ENCODE peak calls at places on chromosomes 6 and 20, in four cellular contexts. One of them, this sample, is unnamed.

GRCh38 chr6:142846883-142847287 is 98.1 kb downstream of the HIVEP2 start:
- DNase-seq in dorsolateral prefrontal cortex: no peak
- DNase-seq in A549: peak
- DNase-seq in heart right ventricle: no peak
- DNase-seq in this sample: no peak

GRCh38 chr6:140879861-140880260 is 1252.9 kb upstream of the GJE1 start:
- DNase-seq in A549: peak
- DNase-seq in dorsolateral prefrontal cortex: no peak
- DNase-seq in heart right ventricle: no peak
- DNase-seq in this sample: no peak

GRCh38 chr20:25273541-25274358 is 25.9 kb downstream of the PYGB start:
- DNase-seq in dorsolateral prefrontal cortex: peak
- DNase-seq in A549: no peak
- DNase-seq in heart right ventricle: no peak
- DNase-seq in this sample: no peak

GRCh38 chr6:9612489-9612888 is 802.4 kb downstream of the TFAP2A start:
- DNase-seq in heart right ventricle: no peak
- DNase-seq in dorsolateral prefrontal cortex: no peak
- DNase-seq in A549: no peak
- DNase-seq in this sample: no peak

GRCh38 chr20:35698298-35699126 is 640 bp downstream of the NFS1 start:
- DNase-seq in heart right ventricle: no peak
- DNase-seq in dorsolateral prefrontal cortex: no peak
- DNase-seq in A549: no peak
- DNase-seq in this sample: peak

GRCh38 chr6:215335-216034 is 76.8 kb upstream of the DUSP22 start:
- DNase-seq in heart right ventricle: no peak
- DNase-seq in A549: no peak
- DNase-seq in dorsolateral prefrontal cortex: no peak
- DNase-seq in this sample: no peak

GRCh38 chr6:138287144-138287955 is 69.1 kb upstream of the PBOV1 start:
- DNase-seq in heart right ventricle: no peak
- DNase-seq in dorsolateral prefrontal cortex: no peak
- DNase-seq in A549: peak
- DNase-seq in this sample: no peak

GRCh38 chr6:137223370-137224131 is 4.4 kb upstream of the IFNGR1 start:
- DNase-seq in A549: peak
- DNase-seq in dorsolateral prefrontal cortex: no peak
- DNase-seq in heart right ventricle: no peak
- DNase-seq in this sample: no peak

GRCh38 chr6:90537723-90538407 is 49.0 kb downstream of the MAP3K7 start:
- DNase-seq in dorsolateral prefrontal cortex: no peak
- DNase-seq in heart right ventricle: no peak
- DNase-seq in A549: no peak
- DNase-seq in this sample: no peak

GRCh38 chr20:41425180-41425884 is 58.7 kb upstream of the EMILIN3 start:
- DNase-seq in heart right ventricle: no peak
- DNase-seq in dorsolateral prefrontal cortex: no peak
- DNase-seq in A549: no peak
- DNase-seq in this sample: no peak

GRCh38 chr20:50921055-50921454 is 10.2 kb downstream of the ADNP start:
- DNase-seq in dorsolateral prefrontal cortex: no peak
- DNase-seq in A549: peak
- DNase-seq in heart right ventricle: no peak
- DNase-seq in this sample: no peak

GRCh38 chr6:87174078-87174579 is 18.8 kb downstream of the ZNF292 start:
- DNase-seq in heart right ventricle: no peak
- DNase-seq in A549: no peak
- DNase-seq in dorsolateral prefrontal cortex: no peak
- DNase-seq in this sample: no peak

GRCh38 chr20:36744764-36745191 is 1.1 kb downstream of the NDRG3 start:
- DNase-seq in A549: no peak
- DNase-seq in dorsolateral prefrontal cortex: peak
- DNase-seq in heart right ventricle: peak
- DNase-seq in this sample: peak

GRCh38 chr20:24771651-24772061 is 177.4 kb upstream of the CST7 start:
- DNase-seq in A549: no peak
- DNase-seq in dorsolateral prefrontal cortex: no peak
- DNase-seq in heart right ventricle: no peak
- DNase-seq in this sample: no peak

GRCh38 chr20:14343658-14344057 is 6.2 kb upstream of the FLRT3 start:
- DNase-seq in A549: no peak
- DNase-seq in heart right ventricle: no peak
- DNase-seq in dorsolateral prefrontal cortex: no peak
- DNase-seq in this sample: no peak

GRCh38 chr6:145878591-145879295 is 64.1 kb upstream of the FBXO30 start:
- DNase-seq in dorsolateral prefrontal cortex: no peak
- DNase-seq in heart right ventricle: no peak
- DNase-seq in A549: no peak
- DNase-seq in this sample: no peak

GRCh38 chr6:62446647-62447316 is 160.8 kb upstream of the KHDRBS2 start:
- DNase-seq in heart right ventricle: no peak
- DNase-seq in dorsolateral prefrontal cortex: no peak
- DNase-seq in A549: no peak
- DNase-seq in this sample: no peak

GRCh38 chr6:100202417-100203194 is 208.6 kb upstream of the MCHR2 start:
- DNase-seq in heart right ventricle: no peak
- DNase-seq in A549: peak
- DNase-seq in dorsolateral prefrontal cortex: no peak
- DNase-seq in this sample: no peak

GRCh38 chr20:48864254-48864653 is 36.5 kb upstream of the PREX1 start:
- DNase-seq in heart right ventricle: no peak
- DNase-seq in A549: peak
- DNase-seq in dorsolateral prefrontal cortex: no peak
- DNase-seq in this sample: no peak

GRCh38 chr6:110828396-110828795 is 13.1 kb upstream of the CDK19 start:
- DNase-seq in heart right ventricle: no peak
- DNase-seq in A549: no peak
- DNase-seq in dorsolateral prefrontal cortex: no peak
- DNase-seq in this sample: no peak

GRCh38 chr6:154485784-154486183 is 24.7 kb downstream of the CNKSR3 start:
- DNase-seq in dorsolateral prefrontal cortex: no peak
- DNase-seq in heart right ventricle: no peak
- DNase-seq in A549: no peak
- DNase-seq in this sample: no peak

GRCh38 chr6:129645371-129646139 is 64.4 kb downstream of the ARHGAP18 start:
- DNase-seq in A549: peak
- DNase-seq in dorsolateral prefrontal cortex: no peak
- DNase-seq in heart right ventricle: no peak
- DNase-seq in this sample: no peak

GRCh38 chr6:4786936-4787504 is 10.8 kb downstream of the CDYL start:
- DNase-seq in A549: no peak
- DNase-seq in dorsolateral prefrontal cortex: no peak
- DNase-seq in heart right ventricle: no peak
- DNase-seq in this sample: no peak

GRCh38 chr20:50256577-50256976 is 65.9 kb downstream of the CEBPB start:
- DNase-seq in dorsolateral prefrontal cortex: no peak
- DNase-seq in heart right ventricle: no peak
- DNase-seq in A549: no peak
- DNase-seq in this sample: no peak

GRCh38 chr6:40852667-40853383 is 186.2 kb downstream of the UNC5CL start:
- DNase-seq in A549: no peak
- DNase-seq in dorsolateral prefrontal cortex: no peak
- DNase-seq in heart right ventricle: no peak
- DNase-seq in this sample: peak
- TF ChIP-seq CTCF in A549: peak
- TF ChIP-seq CTCF in dorsolateral prefrontal cortex: peak
- TF ChIP-seq CTCF in heart right ventricle: no peak
- TF ChIP-seq CTCF in this sample: peak

DNA sequence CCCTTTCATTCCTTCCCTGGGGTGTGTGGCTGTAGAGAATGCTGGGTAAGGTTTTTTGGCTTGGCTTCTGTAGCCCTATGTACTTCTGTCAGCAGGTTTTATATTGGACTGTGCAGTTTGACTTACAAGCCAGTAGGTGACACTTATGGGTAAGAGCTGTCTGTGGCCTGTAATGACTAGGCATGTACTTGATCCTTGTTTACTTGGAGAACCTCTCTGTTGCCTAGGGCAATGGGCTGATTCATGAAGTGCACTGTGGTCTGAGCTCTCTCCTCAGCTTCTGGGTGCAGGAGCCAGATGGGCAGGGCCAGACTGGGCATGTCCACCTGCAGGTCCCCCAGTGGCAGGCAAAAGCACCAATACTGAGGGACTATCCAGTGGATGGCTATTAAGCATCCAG is 544.6 kb downstream of the ADGRB3 start:
- DNase-seq in dorsolateral prefrontal cortex: no peak
- DNase-seq in heart right ventricle: no peak
- DNase-seq in A549: peak
- DNase-seq in this sample: no peak
- TF ChIP-seq CTCF in dorsolateral prefrontal cortex: no peak
- TF ChIP-seq CTCF in heart right ventricle: no peak
- TF ChIP-seq CTCF in A549: no peak
- TF ChIP-seq CTCF in this sample: no peak

DNA sequence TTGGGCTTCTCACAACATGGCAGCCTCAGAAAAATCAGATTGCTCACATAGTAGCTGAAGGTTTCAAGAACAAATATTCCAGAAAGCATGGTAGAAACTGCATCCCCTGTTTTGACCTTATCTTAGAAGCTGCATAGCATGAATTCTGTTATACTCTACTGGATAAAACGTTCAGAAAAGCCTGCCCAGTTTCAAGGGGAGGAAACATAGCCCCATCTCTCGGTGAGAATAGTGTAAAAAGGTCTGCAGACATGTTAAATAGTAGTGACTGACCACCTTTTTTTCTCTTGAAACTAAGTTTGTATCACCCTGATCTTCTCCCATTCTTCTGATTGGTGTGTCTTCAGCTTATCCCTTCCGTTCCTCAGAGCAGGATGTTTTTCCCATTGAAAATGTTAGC is 50.0 kb downstream of the MARCKS start:
- DNase-seq in dorsolateral prefrontal cortex: no peak
- DNase-seq in heart right ventricle: no peak
- DNase-seq in A549: no peak
- DNase-seq in this sample: no peak
- TF ChIP-seq CTCF in dorsolateral prefrontal cortex: no peak
- TF ChIP-seq CTCF in heart right ventricle: no peak
- TF ChIP-seq CTCF in A549: no peak
- TF ChIP-seq CTCF in this sample: no peak

DNA sequence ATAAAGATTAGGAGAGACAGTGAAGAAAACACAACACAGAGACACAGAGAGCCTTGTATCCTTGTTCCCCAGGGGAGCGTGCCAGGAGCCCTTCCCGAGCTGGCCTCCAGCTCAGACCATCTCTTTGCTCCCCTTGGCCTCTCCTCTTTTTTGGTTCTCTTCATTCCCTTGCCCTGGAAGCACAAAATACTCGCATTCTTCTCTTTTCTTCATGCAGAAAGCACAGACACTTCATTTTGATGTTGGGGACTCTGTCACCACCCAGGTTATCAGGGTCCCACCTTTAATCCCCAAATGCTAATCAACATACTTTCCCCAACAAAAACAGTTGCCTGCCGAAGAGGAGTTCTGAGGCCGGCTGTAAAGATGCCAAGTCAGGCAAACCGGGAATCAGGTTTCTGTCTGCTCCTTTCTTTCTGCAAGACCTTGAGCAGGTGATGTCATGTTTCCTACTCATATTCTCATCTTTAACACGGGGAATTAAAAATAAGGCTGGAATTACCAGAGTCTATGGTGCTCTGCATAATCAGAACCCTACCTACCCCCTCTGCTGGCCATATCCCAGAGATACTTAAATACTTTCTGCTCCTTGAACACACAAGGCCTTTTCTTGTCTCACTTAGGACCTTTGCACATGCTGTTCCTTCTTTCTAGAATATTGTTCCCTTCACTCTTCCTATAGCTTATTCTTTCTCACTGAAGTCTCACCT is 21.7 kb downstream of the TGM6 start:
- DNase-seq in heart right ventricle: no peak
- DNase-seq in dorsolateral prefrontal cortex: no peak
- DNase-seq in A549: peak
- DNase-seq in this sample: no peak
- TF ChIP-seq CTCF in heart right ventricle: no peak
- TF ChIP-seq CTCF in dorsolateral prefrontal cortex: no peak
- TF ChIP-seq CTCF in A549: peak
- TF ChIP-seq CTCF in this sample: peak

GRCh38 chr6:39377530-39377929 is 55.0 kb upstream of the KCNK16 start:
- DNase-seq in A549: peak
- DNase-seq in heart right ventricle: peak
- DNase-seq in dorsolateral prefrontal cortex: peak
- DNase-seq in this sample: peak
- TF ChIP-seq CTCF in A549: peak
- TF ChIP-seq CTCF in heart right ventricle: peak
- TF ChIP-seq CTCF in dorsolateral prefrontal cortex: peak
- TF ChIP-seq CTCF in this sample: no peak

DNA sequence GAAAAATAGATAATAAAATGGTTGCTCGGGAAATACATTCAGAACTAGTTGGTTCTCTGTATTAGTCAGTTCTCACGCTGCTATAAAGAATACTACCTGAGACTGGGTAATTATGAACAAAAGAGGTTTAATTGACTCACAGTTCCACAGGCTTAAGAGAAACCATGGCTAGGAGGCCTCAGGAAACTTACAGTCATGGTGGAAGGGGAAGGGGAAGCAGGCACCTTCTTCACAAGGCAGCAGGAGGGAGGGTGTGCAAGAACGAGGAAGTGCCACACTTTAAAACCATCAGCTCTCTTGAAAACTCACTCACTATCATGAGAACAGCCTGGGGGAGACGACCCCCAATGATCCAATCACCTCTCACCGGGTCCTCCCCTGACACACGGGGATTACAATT is 24.2 kb upstream of the SNX9 start:
- DNase-seq in A549: no peak
- DNase-seq in dorsolateral prefrontal cortex: no peak
- DNase-seq in heart right ventricle: no peak
- DNase-seq in this sample: no peak
- TF ChIP-seq CTCF in A549: no peak
- TF ChIP-seq CTCF in dorsolateral prefrontal cortex: no peak
- TF ChIP-seq CTCF in heart right ventricle: no peak
- TF ChIP-seq CTCF in this sample: no peak